ENCODE peak calls at places on chromosomes 12 and 14, in eight cellular contexts. P, D, Q, O, W, X, A and F are unnamed samples.

GRCh38 chr14:59028476-59029202 is 159.8 kb upstream of the DAAM1 start:
- DNase-seq in P (peak; percentile 56), D (peak; percentile 96), Q (no peak), O (peak; percentile 1), W (peak; percentile 93), X (no peak), A (peak; percentile 98), F (peak; percentile 68)

GRCh38 chr14:64110832-64111231 is 183.3 kb downstream of the ESR2 start:
- DNase-seq in P (no peak), D (no peak), Q (no peak), O (no peak), W (no peak), X (no peak), A (peak; percentile 50), F (no peak)

GRCh38 chr14:104977681-104978647 is at the start of gene AHNAK2:
- DNase-seq in P (peak; percentile 70), D (peak; percentile 75), Q (peak; percentile 92), O (peak; percentile 45), W (no peak), X (no peak), A (peak; percentile 86), F (peak; percentile 68)

GRCh38 chr14:100825691-100826331 is at the start of gene MEG3:
- DNase-seq in P (no peak), D (peak; percentile 61), Q (no peak), O (peak; percentile 20), W (peak; percentile 58), X (no peak), A (no peak), F (no peak)

GRCh38 chr12:40970320-40970907 is 217.7 kb upstream of the PDZRN4 start:
- DNase-seq in P (no peak), D (no peak), Q (no peak), O (no peak), W (no peak), X (no peak), A (peak; percentile 33), F (peak; percentile 32)

GRCh38 chr12:97456792-97457191 is 5.8 kb upstream of the RMST start:
- DNase-seq in P (no peak), D (no peak), Q (no peak), O (no peak), W (no peak), X (no peak), A (peak; percentile 3), F (no peak)

GRCh38 chr12:128727999-128728398 is 95.8 kb downstream of the SLC15A4 start:
- DNase-seq in P (no peak), D (no peak), Q (no peak), O (no peak), W (no peak), X (no peak), A (peak; percentile 97), F (no peak)

GRCh38 chr12:102690267-102690666 is 209.9 kb upstream of the IGF1 start:
- DNase-seq in P (no peak), D (no peak), Q (no peak), O (no peak), W (no peak), X (no peak), A (no peak), F (no peak)

GRCh38 chr12:109346920-109347319 is 780 bp upstream of the MYO1H start:
- DNase-seq in P (peak; percentile 28), D (no peak), Q (no peak), O (no peak), W (no peak), X (no peak), A (no peak), F (no peak)

GRCh38 chr12:88153959-88154358 is 11.9 kb downstream of the TMTC3 start:
- DNase-seq in P (no peak), D (no peak), Q (no peak), O (no peak), W (peak; percentile 14), X (no peak), A (peak; percentile 52), F (peak; percentile 37)

GRCh38 chr14:75519826-75520692 is 2.2 kb upstream of the BATF start:
- DNase-seq in P (no peak), D (no peak), Q (no peak), O (no peak), W (peak; percentile 10), X (no peak), A (no peak), F (no peak)

GRCh38 chr14:67436006-67436866 is 24.3 kb upstream of the PLEK2 start:
- DNase-seq in P (no peak), D (no peak), Q (no peak), O (no peak), W (no peak), X (no peak), A (no peak), F (no peak)

GRCh38 chr12:55250944-55251343 is 6.5 kb downstream of the OR6C74 start:
- DNase-seq in P (no peak), D (no peak), Q (no peak), O (no peak), W (no peak), X (no peak), A (no peak), F (no peak)

GRCh38 chr12:21989819-21990412 is 48.7 kb upstream of the ABCC9 start:
- DNase-seq in P (no peak), D (peak; percentile 2), Q (no peak), O (no peak), W (no peak), X (no peak), A (peak; percentile 26), F (peak; percentile 13)

GRCh38 chr14:78425332-78425731 is 255.2 kb downstream of the NRXN3 start:
- DNase-seq in P (no peak), D (no peak), Q (no peak), O (no peak), W (no peak), X (no peak), A (peak; percentile 52), F (no peak)

GRCh38 chr12:57476993-57477709 is 2.5 kb downstream of the ARHGAP9 start:
- DNase-seq in P (no peak), D (no peak), Q (peak; percentile 75), O (no peak), W (no peak), X (no peak), A (no peak), F (no peak)

GRCh38 chr12:51399893-51400292 is 8.7 kb upstream of the GALNT6 start:
- DNase-seq in P (no peak), D (no peak), Q (no peak), O (no peak), W (no peak), X (no peak), A (no peak), F (no peak)

GRCh38 chr12:42958271-42958674 is 368.7 kb upstream of the PRICKLE1 start:
- DNase-seq in P (no peak), D (no peak), Q (no peak), O (no peak), W (no peak), X (no peak), A (peak; percentile 83), F (no peak)

GRCh38 chr12:27063250-27063851 is 19.0 kb downstream of the C12orf71 start:
- DNase-seq in P (no peak), D (no peak), Q (no peak), O (no peak), W (no peak), X (no peak), A (no peak), F (no peak)

GRCh38 chr12:19299765-19300164 is 139.5 kb upstream of the AEBP2 start:
- DNase-seq in P (no peak), D (no peak), Q (no peak), O (no peak), W (no peak), X (no peak), A (peak; percentile 33), F (peak; percentile 7)

GRCh38 chr14:59020382-59020781 is 168.1 kb upstream of the DAAM1 start:
- DNase-seq in P (peak; percentile 3), D (peak; percentile 53), Q (no peak), O (no peak), W (no peak), X (no peak), A (peak; percentile 49), F (peak; percentile 18)

GRCh38 chr12:13851828-13852227 is 129.6 kb downstream of the GRIN2B start:
- DNase-seq in P (no peak), D (no peak), Q (no peak), O (no peak), W (no peak), X (no peak), A (peak; percentile 1), F (no peak)

GRCh38 chr12:110860833-110861291 is 14.1 kb downstream of the CCDC63 start:
- DNase-seq in P (no peak), D (no peak), Q (no peak), O (no peak), W (no peak), X (no peak), A (no peak), F (no peak)

GRCh38 chr12:6961278-6961694 is 9.2 kb downstream of the PHB2 start:
- DNase-seq in P (peak; percentile 95), D (no peak), Q (no peak), O (no peak), W (no peak), X (peak; percentile 77), A (no peak), F (no peak)

GRCh38 chr12:53543539-53543938 is 36.3 kb upstream of the NPFF start:
- DNase-seq in P (peak; percentile 68), D (peak; percentile 58), Q (peak; percentile 86), O (peak; percentile 43), W (peak; percentile 44), X (peak; percentile 4), A (peak; percentile 66), F (peak; percentile 37)

GRCh38 chr12:93484315-93484981 is 17.1 kb downstream of the MRPL42 start:
- DNase-seq in P (no peak), D (no peak), Q (no peak), O (no peak), W (no peak), X (no peak), A (peak; percentile 29), F (no peak)

GRCh38 chr14:80850197-80850814 is 91.2 kb downstream of the CEP128 start:
- DNase-seq in P (no peak), D (peak; percentile 10), Q (no peak), O (no peak), W (peak; percentile 19), X (no peak), A (peak; percentile 42), F (peak; percentile 21)

GRCh38 chr12:13052414-13052813 is 8.2 kb downstream of the FAM234B start:
- DNase-seq in P (no peak), D (no peak), Q (no peak), O (no peak), W (no peak), X (no peak), A (no peak), F (no peak)

GRCh38 chr12:85424581-85425348 is 144.7 kb downstream of the ALX1 start:
- DNase-seq in P (peak; percentile 22), D (no peak), Q (no peak), O (no peak), W (no peak), X (no peak), A (peak; percentile 31), F (peak; percentile 21)

GRCh38 chr12:56084958-56085543 is 5.1 kb downstream of the ERBB3 start:
- DNase-seq in P (peak; percentile 43), D (no peak), Q (no peak), O (no peak), W (no peak), X (no peak), A (no peak), F (no peak)

GRCh38 chr12:113227169-113227568 is 5.9 kb downstream of the TPCN1 start:
- DNase-seq in P (no peak), D (no peak), Q (no peak), O (no peak), W (no peak), X (no peak), A (no peak), F (no peak)

GRCh38 chr14:77738559-77739250 is 22.3 kb downstream of the SNW1 start:
- DNase-seq in P (peak; percentile 30), D (no peak), Q (no peak), O (no peak), W (peak; percentile 20), X (no peak), A (peak; percentile 26), F (no peak)